ENCODE peak calls at places on chromosome X, in nine cellular contexts. N is sigmoid colon, X is coronary artery, B is fibroblast of lung, V is uterus, D is astrocyte of the spinal cord, O is fibroblast of pulmonary artery, S is PC-3, T is neural progenitor cell. F is an unnamed sample.

GRCh38 chrX:18895157-18895952 is 88.6 kb downstream of the PHKA2 start:
- DNase-seq in N (peak; percentile 75), X (peak; percentile 85), B (peak; percentile 88), V (no peak), D (no peak), O (peak; percentile 49), S (no peak), T (no peak), F (peak; percentile 87)

GRCh38 chrX:111164728-111165127 is 68.7 kb downstream of the PAK3 start:
- DNase-seq in N (no peak), X (no peak), B (no peak), V (no peak), D (no peak), O (peak; percentile 4), S (peak; percentile 19), T (peak; percentile 34), F (peak; percentile 10)

GRCh38 chrX:46459603-46460002 is 85.6 kb downstream of the ZNF674 start:
- DNase-seq in N (no peak), X (no peak), B (no peak), V (no peak), D (no peak), O (no peak), S (no peak), T (no peak), F (no peak)

GRCh38 chrX:139194571-139195280 is 335.8 kb upstream of the F9 start:
- DNase-seq in N (no peak), X (no peak), B (no peak), V (no peak), D (no peak), O (no peak), S (peak; percentile 59), T (peak; percentile 44), F (peak; percentile 48)

GRCh38 chrX:14095702-14096101 is 66.0 kb upstream of the GEMIN8 start:
- DNase-seq in N (no peak), X (no peak), B (peak; percentile 57), V (peak; percentile 18), D (peak; percentile 42), O (peak; percentile 74), S (peak; percentile 78), T (peak; percentile 74), F (peak; percentile 48)

GRCh38 chrX:111868726-111869638 is 7.0 kb upstream of the TRPC5OS start:
- DNase-seq in N (no peak), X (no peak), B (no peak), V (no peak), D (peak; percentile 10), O (peak; percentile 11), S (peak; percentile 9), T (peak; percentile 66), F (peak; percentile 22)

GRCh38 chrX:13816899-13817298 is at the start of gene GPM6B:
- DNase-seq in N (peak; percentile 63), X (no peak), B (no peak), V (no peak), D (no peak), O (no peak), S (no peak), T (peak; percentile 65), F (no peak)

GRCh38 chrX:69066966-69067525 is 98.2 kb downstream of the PJA1 start:
- DNase-seq in N (peak; percentile 51), X (peak; percentile 28), B (no peak), V (peak; percentile 4), D (no peak), O (no peak), S (no peak), T (no peak), F (no peak)

GRCh38 chrX:52574416-52575275 is 57.8 kb upstream of the XAGE1B start:
- DNase-seq in N (no peak), X (no peak), B (peak; percentile 61), V (no peak), D (peak; percentile 60), O (peak; percentile 68), S (peak; percentile 65), T (peak; percentile 76), F (peak; percentile 47)

GRCh38 chrX:16946971-16947562 is 609 bp downstream of the REPS2 start:
- DNase-seq in N (peak; percentile 66), X (no peak), B (no peak), V (peak; percentile 17), D (no peak), O (no peak), S (no peak), T (peak; percentile 21), F (no peak)

GRCh38 chrX:21934414-21934813 is 6.1 kb upstream of the SMS start:
- DNase-seq in N (no peak), X (no peak), B (no peak), V (no peak), D (no peak), O (no peak), S (peak; percentile 53), T (no peak), F (peak; percentile 61)

GRCh38 chrX:42195506-42195905 is 272.2 kb upstream of the CASK start:
- DNase-seq in N (no peak), X (no peak), B (no peak), V (no peak), D (no peak), O (no peak), S (peak; percentile 2), T (peak; percentile 5), F (no peak)

GRCh38 chrX:31265383-31265782 is 193.5 kb upstream of the FTHL17 start:
- DNase-seq in N (no peak), X (no peak), B (no peak), V (no peak), D (no peak), O (no peak), S (no peak), T (no peak), F (no peak)

GRCh38 chrX:1433646-1434357 is 18.9 kb downstream of the ASMTL start:
- DNase-seq in N (no peak), X (no peak), B (no peak), V (no peak), D (no peak), O (no peak), S (no peak), T (no peak), F (no peak)

GRCh38 chrX:125205918-125206665 is 113.6 kb upstream of the TEX13C start:
- DNase-seq in N (peak; percentile 60), X (no peak), B (no peak), V (no peak), D (peak; percentile 3), O (no peak), S (peak; percentile 30), T (peak; percentile 59), F (peak; percentile 0)

GRCh38 chrX:125203379-125203736 is 116.3 kb upstream of the TEX13C start:
- DNase-seq in N (no peak), X (no peak), B (no peak), V (no peak), D (no peak), O (no peak), S (no peak), T (peak; percentile 40), F (no peak)

GRCh38 chrX:125203737-125204578 is 115.7 kb upstream of the TEX13C start:
- DNase-seq in N (no peak), X (no peak), B (no peak), V (peak; percentile 25), D (peak; percentile 31), O (no peak), S (peak; percentile 37), T (peak; percentile 70), F (peak; percentile 8)

GRCh38 chrX:125202486-125203378 is 116.9 kb upstream of the TEX13C start:
- DNase-seq in N (no peak), X (no peak), B (no peak), V (no peak), D (no peak), O (no peak), S (no peak), T (peak; percentile 11), F (no peak)

DNA sequence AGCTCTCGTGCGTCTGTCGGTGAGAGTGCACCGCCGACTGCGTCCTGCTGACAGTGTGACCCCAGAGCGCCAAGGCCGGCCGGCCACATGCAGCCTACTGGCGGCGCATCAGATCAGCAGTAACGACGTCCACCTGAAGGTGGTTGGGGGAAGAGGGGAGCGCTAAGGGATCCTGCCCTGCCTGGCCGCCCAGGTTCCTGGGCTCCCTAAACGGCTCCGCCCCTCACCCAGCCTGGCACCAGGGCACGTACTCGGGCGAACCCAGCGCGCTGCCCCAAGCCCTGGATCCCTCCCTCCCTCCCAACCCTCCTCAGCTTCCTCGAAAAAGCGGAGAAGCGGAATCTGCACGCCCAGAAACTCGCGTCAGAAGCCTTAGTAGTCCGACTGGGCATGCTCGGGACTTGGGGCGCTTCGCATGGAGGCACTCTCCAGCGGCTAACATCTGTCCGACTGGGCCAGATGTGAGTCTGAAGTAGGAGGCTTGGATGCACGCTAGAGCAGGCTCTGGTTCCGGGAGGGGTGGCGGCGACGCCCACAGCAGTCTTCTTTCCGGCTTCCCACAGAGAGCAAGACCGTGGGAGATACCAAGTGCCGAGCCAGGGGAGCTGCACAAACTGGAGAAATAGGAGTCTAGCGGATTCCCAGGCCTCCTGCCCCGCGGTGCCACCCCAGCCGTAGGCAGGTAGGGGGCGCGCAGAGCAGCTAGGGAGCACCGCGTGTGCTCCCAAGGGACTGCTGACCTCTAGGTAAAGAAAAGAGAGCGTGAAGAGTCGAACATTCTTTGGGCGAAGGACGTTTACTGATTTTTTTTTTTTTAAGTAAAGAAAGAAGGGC is 114.4 kb upstream of the TEX13C start:
- DNase-seq in N (peak; percentile 76), X (peak; percentile 81), B (peak; percentile 0), V (peak; percentile 57), D (peak; percentile 45), O (no peak), S (peak; percentile 66), T (peak; percentile 78), F (peak; percentile 30)
- H3K4me3 ChIP-seq in N (peak overlapping the region; percentile 47), X (peak overlapping the region; percentile 71), B (no peak overlapping the region), V (peak overlapping the region; percentile 38), D (peak overlapping the region; percentile 26), O (no peak overlapping the region), S (peak overlapping the region; percentile 63), T (peak overlapping the region; percentile 41), F (peak overlapping the region; percentile 23)

GRCh38 chrX:151359931-151360871 is 36.8 kb upstream of the VMA21 start:
- DNase-seq in N (no peak), X (no peak), B (peak; percentile 1), V (no peak), D (no peak), O (peak; percentile 7), S (peak; percentile 35), T (peak; percentile 64), F (peak; percentile 3)
- TF ChIP-seq CTCF in N (no peak), X (peak; percentile 22), B (peak; percentile 44), V (no peak), D (peak; percentile 70), O (peak; percentile 67), S (peak; percentile 75), T (peak; percentile 70), F (peak; percentile 73)

GRCh38 chrX:106894978-106895452 is 8.1 kb downstream of the RIPPLY1 start:
- DNase-seq in N (no peak), X (no peak), B (peak; percentile 64), V (peak; percentile 50), D (peak; percentile 76), O (peak; percentile 74), S (peak; percentile 91), T (no peak), F (peak; percentile 77)
- H3K4me3 ChIP-seq in N (no peak overlapping the region), X (no peak overlapping the region), B (no peak overlapping the region), V (no peak overlapping the region), D (no peak overlapping the region), O (no peak overlapping the region), S (peak overlapping the region; percentile 47), T (no peak overlapping the region), F (no peak overlapping the region)

GRCh38 chrX:43756076-43756475 is 100.0 kb downstream of the MAOA start:
- DNase-seq in N (no peak), X (no peak), B (no peak), V (no peak), D (no peak), O (no peak), S (no peak), T (no peak), F (no peak)
- TF ChIP-seq CTCF in N (no peak), X (no peak), B (no peak), V (no peak), D (no peak), O (no peak), S (no peak), T (no peak), F (no peak)